ENCODE peak calls at places on chromosome 9, in nine cellular contexts. E, J, A, R, X, C, Z, K and M are unnamed samples.

GRCh38 chr9:85971731-85972130 is 30.8 kb downstream of the NAA35 start:
- DNase-seq in E (no peak), J (no peak), A (no peak), R (no peak), X (no peak), C (no peak), Z (no peak), K (no peak), M (no peak)

GRCh38 chr9:130698514-130698913 is 4.9 kb downstream of the EXOSC2 start:
- DNase-seq in E (no peak), J (no peak), A (no peak), R (peak), X (no peak), C (no peak), Z (no peak), K (peak), M (no peak)

GRCh38 chr9:72147676-72148075 is 1.6 kb upstream of the GDA start:
- DNase-seq in E (no peak), J (no peak), A (no peak), R (no peak), X (no peak), C (no peak), Z (no peak), K (no peak), M (no peak)

GRCh38 chr9:127735530-127736176 is 559 bp upstream of the TOR2A start:
- DNase-seq in E (no peak), J (no peak), A (no peak), R (no peak), X (no peak), C (no peak), Z (no peak), K (no peak), M (no peak)

GRCh38 chr9:5895782-5896181 is 5.1 kb downstream of the MLANA start:
- DNase-seq in E (no peak), J (no peak), A (no peak), R (no peak), X (no peak), C (no peak), Z (no peak), K (peak), M (peak)

GRCh38 chr9:124894741-124895170 is 32.8 kb downstream of the ARPC5L start:
- DNase-seq in E (no peak), J (no peak), A (no peak), R (peak), X (peak), C (no peak), Z (peak), K (peak), M (peak)

GRCh38 chr9:93392974-93393373 is 58.5 kb upstream of the FAM120A start:
- DNase-seq in E (no peak), J (no peak), A (no peak), R (no peak), X (no peak), C (no peak), Z (no peak), K (no peak), M (no peak)

GRCh38 chr9:98743818-98744611 is 35.3 kb upstream of the GABBR2 start:
- DNase-seq in E (no peak), J (no peak), A (no peak), R (no peak), X (no peak), C (no peak), Z (no peak), K (no peak), M (no peak)

GRCh38 chr9:70003786-70004185 is 39.9 kb upstream of the MAMDC2 start:
- DNase-seq in E (no peak), J (no peak), A (no peak), R (no peak), X (peak), C (no peak), Z (no peak), K (peak), M (no peak)

GRCh38 chr9:137924761-137925369 is 47.3 kb downstream of the CACNA1B start:
- DNase-seq in E (no peak), J (no peak), A (no peak), R (no peak), X (no peak), C (no peak), Z (no peak), K (no peak), M (no peak)

GRCh38 chr9:114880276-114880891 is 50.0 kb downstream of the TNFSF8 start:
- DNase-seq in E (no peak), J (no peak), A (no peak), R (no peak), X (no peak), C (no peak), Z (no peak), K (no peak), M (peak)

GRCh38 chr9:134482226-134482625 is 156.0 kb downstream of the RXRA start:
- DNase-seq in E (no peak), J (no peak), A (peak), R (no peak), X (no peak), C (no peak), Z (no peak), K (no peak), M (no peak)

GRCh38 chr9:93505518-93506123 is 52.2 kb upstream of the FAM120AOS start:
- DNase-seq in E (no peak), J (no peak), A (no peak), R (no peak), X (no peak), C (no peak), Z (no peak), K (no peak), M (no peak)

GRCh38 chr9:32455738-32456137 is 70.3 kb downstream of the RIGI start:
- DNase-seq in E (no peak), J (no peak), A (no peak), R (no peak), X (no peak), C (no peak), Z (no peak), K (no peak), M (no peak)

GRCh38 chr9:130379649-130379970 is 65.2 kb upstream of the ASS1 start:
- DNase-seq in E (no peak), J (no peak), A (no peak), R (no peak), X (no peak), C (no peak), Z (no peak), K (peak), M (no peak)

GRCh38 chr9:89149726-89150125 is 28.9 kb downstream of the SHC3 start:
- DNase-seq in E (no peak), J (no peak), A (no peak), R (peak), X (no peak), C (no peak), Z (no peak), K (peak), M (peak)

GRCh38 chr9:7196467-7196866 is 438.7 kb downstream of the KDM4C start:
- DNase-seq in E (no peak), J (no peak), A (no peak), R (no peak), X (no peak), C (no peak), Z (no peak), K (no peak), M (peak)

GRCh38 chr9:76159288-76159926 is 234.8 kb downstream of the RFK start:
- DNase-seq in E (no peak), J (no peak), A (no peak), R (no peak), X (no peak), C (no peak), Z (no peak), K (peak), M (no peak)

GRCh38 chr9:82799300-82799699 is 263.6 kb downstream of the RASEF start:
- DNase-seq in E (no peak), J (no peak), A (no peak), R (no peak), X (no peak), C (no peak), Z (no peak), K (no peak), M (no peak)

GRCh38 chr9:93121316-93122241 is 12.5 kb downstream of the NINJ1 start:
- DNase-seq in E (no peak), J (no peak), A (peak), R (no peak), X (no peak), C (no peak), Z (no peak), K (no peak), M (no peak)

GRCh38 chr9:95880011-95880690 is 4.7 kb downstream of the ERCC6L2 start:
- DNase-seq in E (no peak), J (no peak), A (no peak), R (no peak), X (peak), C (no peak), Z (no peak), K (peak), M (peak)

GRCh38 chr9:115296831-115297565 is 179.0 kb upstream of the TNC start:
- DNase-seq in E (no peak), J (no peak), A (no peak), R (no peak), X (no peak), C (no peak), Z (no peak), K (no peak), M (no peak)

GRCh38 chr9:122346478-122347347 is 24.1 kb upstream of the PTGS1 start:
- DNase-seq in E (peak), J (no peak), A (peak), R (no peak), X (no peak), C (peak), Z (no peak), K (peak), M (no peak)

GRCh38 chr9:14030350-14030823 is 283.6 kb downstream of the NFIB start:
- DNase-seq in E (peak), J (no peak), A (no peak), R (peak), X (no peak), C (no peak), Z (no peak), K (peak), M (peak)

GRCh38 chr9:4555251-4555650 is 65.0 kb downstream of the SLC1A1 start:
- DNase-seq in E (no peak), J (peak), A (peak), R (peak), X (no peak), C (no peak), Z (no peak), K (peak), M (peak)

GRCh38 chr9:131562032-131562959 is 17.0 kb downstream of the PRRT1B start:
- DNase-seq in E (peak), J (no peak), A (no peak), R (peak), X (no peak), C (peak), Z (no peak), K (peak), M (peak)

GRCh38 chr9:133935328-133936040 is 56.6 kb downstream of the VAV2 start:
- DNase-seq in E (no peak), J (no peak), A (peak), R (peak), X (peak), C (no peak), Z (no peak), K (peak), M (no peak)